ENCODE peak calls at places on chromosome 18, in four cellular contexts. C, P, I and G are unnamed samples.

GRCh38 chr18:77053616-77054287 is 78.8 kb downstream of the MBP start:
- DNase-seq in C (no peak), P (no peak), I (no peak), G (no peak)

GRCh38 chr18:10851824-10852225 is 297.5 kb downstream of the PIEZO2 start:
- DNase-seq in C (peak), P (no peak), I (peak), G (peak)

GRCh38 chr18:361941-362913 is 94.4 kb upstream of the THOC1 start:
- DNase-seq in C (peak), P (no peak), I (peak), G (peak)

GRCh38 chr18:11336241-11336640 is 186.9 kb upstream of the PIEZO2 start:
- DNase-seq in C (no peak), P (no peak), I (no peak), G (no peak)

GRCh38 chr18:48548404-48548771 is 9.6 kb downstream of the CTIF start:
- DNase-seq in C (no peak), P (no peak), I (peak), G (no peak)

GRCh38 chr18:62925031-62925688 is 209.8 kb downstream of the PHLPP1 start:
- DNase-seq in C (peak), P (no peak), I (no peak), G (no peak)

GRCh38 chr18:63317982-63318881 is 1.3 kb downstream of the BCL2 start:
- DNase-seq in C (peak), P (peak), I (no peak), G (no peak)

GRCh38 chr18:75531851-75532241 is 104.3 kb upstream of the SMIM21 start:
- DNase-seq in C (no peak), P (no peak), I (no peak), G (no peak)

GRCh38 chr18:36195427-36196122 is 8.3 kb downstream of the MOCOS start:
- DNase-seq in C (no peak), P (no peak), I (no peak), G (no peak)

GRCh38 chr18:74459877-74460276 is 2.8 kb upstream of the DIPK1C start:
- DNase-seq in C (peak), P (no peak), I (no peak), G (no peak)

GRCh38 chr18:58541789-58542425 is 87.0 kb downstream of the ALPK2 start:
- DNase-seq in C (peak), P (peak), I (peak), G (peak)

GRCh38 chr18:48889981-48890735 is 60.6 kb downstream of the SMAD7 start:
- DNase-seq in C (no peak), P (no peak), I (no peak), G (no peak)

GRCh38 chr18:3463052-3463451 is 13.1 kb downstream of the TGIF1 start:
- DNase-seq in C (peak), P (no peak), I (no peak), G (no peak)